ENCODE peak calls at places on chromosomes 6 and 20, in nine cellular contexts. A is transverse colon, Y is H54, S is heart left ventricle, O is GM12878, N is prostate gland, T is tibial nerve, D is adrenal gland, B is testis. M is an unnamed sample.
A peak's percentile ranks its signal among the peaks of the same experiment; 100 is the strongest.

GRCh38 chr6:25876203-25876602 is 2.2 kb upstream of the SLC17A3 start:
- DNase-seq in N (no peak), O (no peak), S (no peak), T (no peak), Y (no peak), D (peak; percentile 44), A (no peak), B (peak; percentile 21), M (no peak)

GRCh38 chr20:24100370-24101011 is 111.9 kb upstream of the GGTLC1 start:
- DNase-seq in B (peak; percentile 64), N (no peak), S (peak; percentile 30), Y (peak; percentile 21), A (peak; percentile 25), O (no peak), D (peak; percentile 45), T (peak; percentile 47), M (peak; percentile 30)

GRCh38 chr6:41726876-41727275 is 8.5 kb downstream of the TFEB start:
- DNase-seq in S (no peak), B (no peak), T (no peak), D (no peak), A (no peak), Y (no peak), N (no peak), O (no peak), M (no peak)

GRCh38 chr20:19566226-19566960 is 191.7 kb upstream of the RIN2 start:
- DNase-seq in N (no peak), S (no peak), A (no peak), B (peak; percentile 19), D (no peak), O (no peak), Y (no peak), T (no peak), M (no peak)

GRCh38 chr6:101396552-101397173 is 3.2 kb downstream of the GRIK2 start:
- DNase-seq in S (peak; percentile 25), D (peak; percentile 28), T (peak; percentile 48), Y (peak; percentile 22), A (peak; percentile 60), B (peak; percentile 84), O (no peak), N (peak; percentile 61), M (peak; percentile 56)

GRCh38 chr6:123462141-123462540 is 174.6 kb downstream of the TRDN start:
- DNase-seq in A (no peak), Y (no peak), N (no peak), O (no peak), S (no peak), D (no peak), T (no peak), B (no peak), M (no peak)

GRCh38 chr6:89944826-89945407 is 50.6 kb downstream of the GJA10 start:
- DNase-seq in N (no peak), O (no peak), D (no peak), A (no peak), Y (no peak), B (no peak), T (no peak), S (no peak), M (peak; percentile 23)

GRCh38 chr6:78324213-78324612 is 543.1 kb upstream of the IRAK1BP1 start:
- DNase-seq in N (no peak), A (no peak), B (no peak), T (no peak), O (no peak), Y (no peak), D (no peak), S (no peak), M (no peak)

GRCh38 chr6:37582309-37582708 is 82.6 kb upstream of the CCDC167 start:
- DNase-seq in T (no peak), O (no peak), N (no peak), S (no peak), A (no peak), B (no peak), D (no peak), Y (no peak), M (no peak)

GRCh38 chr20:60718743-60719142 is 533.3 kb upstream of the CDH4 start:
- DNase-seq in T (no peak), D (no peak), N (no peak), A (no peak), B (no peak), Y (no peak), S (no peak), O (no peak), M (peak; percentile 1)

GRCh38 chr6:49651239-49651638 is 14.6 kb upstream of the RHAG start:
- DNase-seq in Y (no peak), A (no peak), O (no peak), N (no peak), T (no peak), S (no peak), D (no peak), B (no peak), M (no peak)

GRCh38 chr20:62309198-62309944 is 6.6 kb downstream of the ADRM1 start:
- DNase-seq in Y (no peak), B (no peak), A (no peak), S (no peak), T (no peak), D (no peak), O (peak; percentile 3), N (no peak), M (no peak)
- TF ChIP-seq POLR2A in Y (no peak), B (no peak), A (no peak), S (no peak), T (no peak), D (no peak), O (peak; percentile 54), N (no peak), M (no peak)

DNA sequence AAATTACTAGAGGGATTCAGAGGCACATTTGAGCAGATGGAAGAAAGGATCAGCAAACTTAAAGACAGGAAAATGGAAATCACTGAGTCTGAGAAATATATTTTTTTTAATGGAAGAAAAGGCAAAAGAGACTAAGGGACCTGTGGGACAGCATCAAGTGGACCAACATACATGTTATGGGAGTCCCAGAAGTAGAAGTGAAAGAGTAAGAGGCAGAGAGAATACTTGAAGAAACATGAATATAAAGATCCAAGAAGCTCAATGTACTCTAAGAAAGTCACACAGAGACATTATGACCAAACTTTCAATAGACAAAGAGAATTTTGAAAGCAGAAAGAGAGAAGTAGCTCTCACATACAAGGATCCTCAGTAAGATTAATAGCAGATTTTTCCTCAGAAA is 39.5 kb downstream of the SMOC2 start:
- DNase-seq in A (no peak), S (no peak), N (no peak), O (no peak), Y (no peak), B (no peak), D (no peak), T (no peak), M (no peak)
- TF ChIP-seq POLR2A in A (no peak), S (no peak), N (no peak), O (no peak), Y (no peak), B (no peak), D (no peak), T (no peak), M (no peak)

DNA sequence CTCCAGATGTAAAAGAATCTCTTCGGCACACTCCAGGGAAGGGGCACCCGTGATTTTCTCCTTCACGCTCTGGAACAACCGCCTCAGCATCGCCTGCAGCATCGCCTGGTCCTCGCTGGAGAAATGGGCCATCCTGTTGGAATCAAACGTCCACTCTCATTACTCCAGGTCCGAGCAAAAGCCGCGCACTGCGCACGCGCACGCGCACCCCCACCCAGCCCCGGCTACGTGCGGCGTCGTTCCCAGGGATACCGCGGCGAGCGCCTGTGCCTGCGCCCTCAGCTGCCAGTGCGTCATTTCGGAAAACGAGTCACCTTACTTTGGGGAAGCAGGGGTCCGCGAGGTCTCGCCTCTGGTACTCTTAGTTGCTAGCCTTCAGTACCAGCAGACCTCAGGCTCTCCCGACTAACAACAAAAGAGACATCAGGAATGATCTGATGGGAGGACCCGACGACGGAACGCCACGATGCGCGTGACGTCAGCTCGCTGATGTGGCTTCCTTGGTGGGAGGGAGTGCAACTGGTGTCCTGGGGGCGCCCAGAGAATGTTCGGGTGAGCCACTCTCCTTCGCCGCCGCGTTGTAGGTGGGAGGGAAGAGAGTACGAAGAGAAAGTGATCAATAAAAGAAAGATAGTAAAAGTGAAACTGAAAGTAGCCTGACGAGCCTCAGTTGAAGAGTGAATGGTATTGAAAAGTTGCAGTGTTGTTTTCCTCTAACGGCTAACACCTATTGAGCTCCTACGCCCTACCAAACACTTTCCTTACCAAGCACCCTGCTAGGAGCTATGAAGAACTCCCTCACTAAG is at the start of gene TBC1D32:
- DNase-seq in T (peak; percentile 84), D (peak; percentile 93), O (peak; percentile 73), B (peak; percentile 95), S (peak; percentile 91), N (peak; percentile 85), Y (peak; percentile 63), A (peak; percentile 93), M (peak; percentile 91)
- TF ChIP-seq POLR2A in T (peak; percentile 30), D (peak; percentile 64), O (peak; percentile 87), B (no peak), S (no peak), N (peak; percentile 43), Y (peak; percentile 83), A (peak; percentile 57), M (peak; percentile 89)

DNA sequence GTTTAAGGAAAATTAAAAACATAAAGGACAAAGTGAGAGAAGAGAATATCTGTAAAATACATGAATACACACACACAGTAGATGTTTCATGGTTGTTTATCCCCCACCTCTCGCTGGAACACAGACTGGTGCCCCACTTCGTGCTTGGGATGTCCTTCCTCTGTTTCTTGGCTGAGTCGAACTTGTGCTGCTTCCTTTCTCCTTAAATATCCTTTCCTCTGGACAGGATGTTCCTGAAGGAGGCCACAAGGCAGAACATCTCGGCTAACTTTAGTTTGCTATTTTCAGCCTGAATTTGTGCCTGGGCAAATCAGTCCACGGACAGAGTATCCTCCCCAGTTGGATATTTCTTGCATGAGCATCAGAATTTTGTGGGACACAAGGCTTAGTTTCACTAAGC is 54.7 kb upstream of the ZMYND8 start:
- DNase-seq in O (no peak), N (no peak), Y (no peak), B (peak; percentile 45), S (peak; percentile 22), T (no peak), D (no peak), A (no peak), M (no peak)
- TF ChIP-seq POLR2A in O (no peak), N (no peak), Y (no peak), B (no peak), S (no peak), T (no peak), D (no peak), A (no peak), M (no peak)